ENCODE peak calls at places on chromosome 21, in four cellular contexts. P is ovary, V is NT2/D1, T is colonic mucosa. I is an unnamed sample.

GRCh38 chr21:37987668-37988067 is 71.4 kb upstream of the KCNJ6 start:
- DNase-seq in P (no peak), V (no peak), T (no peak), I (no peak)

GRCh38 chr21:33152228-33153130 is 77.3 kb upstream of the IFNAR2 start:
- DNase-seq in P (no peak), V (no peak), T (no peak), I (no peak)

GRCh38 chr21:38323721-38324591 is 67.2 kb downstream of the KCNJ15 start:
- DNase-seq in P (no peak), V (peak; percentile 68), T (no peak), I (no peak)

GRCh38 chr21:27480841-27481261 is 514.0 kb upstream of the ADAMTS5 start:
- DNase-seq in P (no peak), V (peak; percentile 2), T (no peak), I (no peak)

GRCh38 chr21:37266515-37267221 is 466 bp downstream of the VPS26C start:
- DNase-seq in P (peak; percentile 73), V (peak; percentile 35), T (no peak), I (no peak)

GRCh38 chr21:25565272-25566199 is 41.7 kb downstream of the MRPL39 start:
- DNase-seq in P (no peak), V (no peak), T (no peak), I (no peak)

GRCh38 chr21:28794341-28794970 is 198.2 kb downstream of the LTN1 start:
- DNase-seq in P (no peak), V (no peak), T (no peak), I (no peak)

GRCh38 chr21:33421713-33422393 is 18.6 kb downstream of the IFNGR2 start:
- DNase-seq in P (no peak), V (no peak), T (no peak), I (no peak)

GRCh38 chr21:24895885-24896734 is 711.2 kb downstream of the MRPL39 start:
- DNase-seq in P (peak; percentile 14), V (peak; percentile 30), T (no peak), I (peak; percentile 50)

DNA sequence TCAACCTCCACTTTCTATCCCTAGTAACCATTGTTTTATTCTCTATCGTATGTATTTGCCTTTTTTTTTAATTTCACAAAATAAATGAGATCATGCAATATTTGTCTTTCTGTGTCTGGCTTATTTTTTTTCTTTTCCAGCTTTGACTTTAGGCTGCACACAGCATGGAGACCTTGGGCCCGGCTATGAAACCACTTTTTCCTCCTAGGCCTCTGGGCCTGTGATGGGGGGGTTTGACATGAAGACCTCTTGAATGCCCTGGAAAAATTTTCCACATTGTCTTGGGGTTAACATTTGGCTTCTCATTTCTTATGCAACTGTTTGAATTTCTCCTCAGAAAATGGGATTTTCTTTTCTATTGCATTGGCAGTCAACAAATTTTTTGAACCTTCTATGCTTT is 100.2 kb upstream of the BTG3 start:
- DNase-seq in P (no peak), V (no peak), T (no peak), I (no peak)
- H3K9me3 ChIP-seq in P (no peaks in the 10 kb centered on the region), V (peaks cover 23% of the 10 kb centered on the region), T (no peaks in the 10 kb centered on the region), I (peaks cover 2% of the 10 kb centered on the region)

DNA sequence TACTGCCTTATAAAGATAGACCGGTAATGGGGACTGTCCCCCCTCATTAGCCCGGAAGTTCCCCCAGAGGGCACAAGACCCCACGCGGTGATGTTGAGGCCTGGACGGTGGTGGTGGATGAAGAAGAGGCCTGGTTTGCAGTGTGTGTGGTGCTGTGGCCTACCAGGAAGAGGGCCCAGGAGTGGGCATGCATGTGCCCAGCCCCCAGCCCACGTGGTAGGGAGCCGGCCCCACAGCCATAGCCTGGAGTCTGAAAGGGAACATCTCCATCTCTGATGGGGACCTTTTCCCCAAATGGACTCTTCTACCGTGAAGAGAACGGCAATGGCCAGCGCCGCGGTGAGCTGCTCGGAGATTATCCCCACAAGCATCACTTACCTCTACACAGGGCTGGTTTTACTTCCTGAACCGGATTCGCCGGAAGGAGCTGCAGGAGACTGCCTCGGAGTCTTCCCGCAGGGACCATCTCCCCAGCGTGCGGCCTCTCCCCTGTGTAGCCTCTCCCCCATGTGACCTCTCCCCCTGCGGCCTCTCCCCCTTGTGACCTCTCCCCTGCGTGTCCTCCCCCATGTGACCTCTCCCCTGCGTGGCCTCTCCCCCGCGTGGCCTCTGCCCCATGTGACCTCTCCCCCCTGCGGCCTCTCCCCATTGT is 20.6 kb downstream of the RRP1 start:
- DNase-seq in P (no peak), V (no peak), T (no peak), I (no peak)
- H3K9me3 ChIP-seq in P (no peaks in the 10 kb centered on the region), V (no peaks in the 10 kb centered on the region), T (no peaks in the 10 kb centered on the region), I (no peaks in the 10 kb centered on the region)

DNA sequence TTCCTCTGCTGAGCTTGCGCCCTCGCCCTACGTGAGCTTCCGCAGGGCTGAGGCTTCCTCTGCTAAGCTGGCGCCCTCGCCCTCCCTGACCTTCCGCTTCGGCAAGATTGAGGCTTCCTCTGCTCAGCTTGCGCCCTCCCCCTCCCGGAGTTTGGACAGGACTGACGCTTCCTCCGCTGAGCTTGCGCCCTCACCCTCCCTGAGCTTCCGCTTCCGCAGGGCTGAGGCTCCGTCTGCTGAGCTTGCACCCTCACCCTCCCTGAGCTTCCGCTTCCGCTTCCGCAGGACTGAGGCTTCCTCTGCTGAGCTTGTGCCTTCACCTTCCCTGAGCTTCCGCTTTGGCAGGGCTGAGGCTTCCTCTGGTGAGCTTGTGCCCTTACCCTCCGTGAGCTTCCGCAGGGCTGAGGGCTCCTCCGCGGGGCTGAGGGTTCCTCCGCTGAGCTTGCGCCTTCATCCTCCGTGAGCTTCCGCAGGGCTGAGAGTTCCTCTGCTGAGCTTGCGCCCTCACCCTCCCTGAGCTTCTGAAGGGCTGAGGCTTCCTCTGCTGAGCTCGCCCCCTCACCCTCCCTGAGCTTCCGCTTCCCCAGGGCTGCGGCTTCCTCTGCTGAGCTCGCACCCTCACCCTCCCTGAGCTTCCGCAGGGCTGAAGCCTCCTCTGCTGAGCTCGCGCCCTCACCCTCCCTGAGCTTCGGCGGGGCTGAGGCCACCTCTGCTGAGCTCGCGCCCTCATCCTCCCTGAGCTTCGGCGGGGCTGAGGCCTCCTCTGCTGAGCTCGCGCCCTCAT is 753.6 kb upstream of the TPTE start:
- DNase-seq in P (no peak), V (no peak), T (no peak), I (no peak)
- H3K9me3 ChIP-seq in P (no peaks in the 10 kb centered on the region), V (peaks cover 20% of the 10 kb centered on the region), T (peaks cover 14% of the 10 kb centered on the region), I (peaks cover 31% of the 10 kb centered on the region)

GRCh38 chr21:46594276-46594675 is 10.6 kb downstream of the S100B start:
- DNase-seq in P (no peak), V (no peak), T (no peak), I (no peak)
- H3K9me3 ChIP-seq in P (peaks cover 6% of the 10 kb centered on the region), V (peaks cover 65% of the 10 kb centered on the region), T (no peaks in the 10 kb centered on the region), I (peaks cover 3% of the 10 kb centered on the region)

GRCh38 chr21:46054447-46054846 is 43.5 kb upstream of the COL6A2 start:
- DNase-seq in P (peak; percentile 72), V (no peak), T (no peak), I (no peak)
- H3K9me3 ChIP-seq in P (no peaks in the 10 kb centered on the region), V (peaks cover 8% of the 10 kb centered on the region), T (no peaks in the 10 kb centered on the region), I (no peaks in the 10 kb centered on the region)

DNA sequence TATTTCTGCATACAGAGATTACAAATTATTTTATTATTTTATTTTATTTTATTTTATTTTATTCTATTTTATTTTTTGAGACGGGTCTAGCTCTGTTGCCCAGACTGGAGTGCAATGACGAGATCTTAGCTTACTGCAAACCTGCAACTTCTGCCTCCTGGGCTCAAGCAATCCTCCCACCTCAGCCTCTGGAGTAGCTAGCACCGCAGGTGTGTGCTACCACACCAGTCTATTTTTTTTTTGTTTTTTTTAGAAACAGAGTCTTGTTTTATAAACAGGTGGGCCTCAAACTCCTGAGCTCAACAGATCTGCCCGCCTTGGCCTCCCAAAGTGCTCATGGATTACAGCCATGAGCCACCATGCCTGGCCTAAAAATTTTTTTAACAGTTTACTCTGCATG is 88.1 kb downstream of the PCP4 start:
- DNase-seq in P (no peak), V (no peak), T (no peak), I (no peak)
- H3K9me3 ChIP-seq in P (no peaks in the 10 kb centered on the region), V (peaks cover 8% of the 10 kb centered on the region), T (no peaks in the 10 kb centered on the region), I (peaks cover 6% of the 10 kb centered on the region)

DNA sequence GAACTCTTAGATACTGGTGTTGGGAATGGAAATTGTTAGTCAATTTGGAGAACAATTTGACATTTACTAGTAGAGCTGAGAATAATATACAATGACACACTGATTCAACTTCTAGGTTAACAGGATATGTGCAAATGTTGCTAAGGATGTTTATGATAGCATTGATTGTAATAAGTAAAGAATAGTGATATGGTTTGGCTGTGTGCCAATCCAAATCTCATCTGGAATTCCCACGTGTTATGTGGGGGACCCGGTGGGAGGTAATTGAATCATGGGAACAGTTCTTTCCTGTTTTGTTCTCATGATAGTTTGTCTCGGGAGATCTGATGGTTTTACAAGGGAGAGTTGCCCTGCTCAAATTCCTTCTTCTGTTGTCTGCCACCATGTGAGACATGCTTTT is 302.4 kb upstream of the TMPRSS15 start:
- DNase-seq in P (no peak), V (no peak), T (no peak), I (no peak)
- H3K9me3 ChIP-seq in P (no peaks in the 10 kb centered on the region), V (no peaks in the 10 kb centered on the region), T (no peaks in the 10 kb centered on the region), I (no peaks in the 10 kb centered on the region)

GRCh38 chr21:22764222-22764621 is 1766.0 kb downstream of the NCAM2 start:
- DNase-seq in P (no peak), V (no peak), T (no peak), I (no peak)
- H3K9me3 ChIP-seq in P (no peaks in the 10 kb centered on the region), V (no peaks in the 10 kb centered on the region), T (no peaks in the 10 kb centered on the region), I (no peaks in the 10 kb centered on the region)

GRCh38 chr21:42559326-42559725 is 45.7 kb downstream of the SLC37A1 start:
- DNase-seq in P (no peak), V (no peak), T (no peak), I (no peak)
- H3K9me3 ChIP-seq in P (no peaks in the 10 kb centered on the region), V (no peaks in the 10 kb centered on the region), T (no peaks in the 10 kb centered on the region), I (no peaks in the 10 kb centered on the region)

I was measured in HAP-1.